ENCODE peak calls at places on chromosomes 12 and 14, in ten cellular contexts. N is tibial artery; E is breast epithelium; H is K562; D is neural progenitor cell; F is gastrocnemius medialis; C is endodermal cell; Z is psoas muscle; I is bronchial epithelial cell; T is CD8-positive, alpha-beta T cell. P is an unnamed sample. For H3K36me3, the result is how much of the 10 kb centered on the place peaks cover.

GRCh38 chr12:108530141-108530540 is 15.1 kb downstream of the FICD start:
- DNase-seq in E (no peak), H (no peak), C (no peak), T (no peak), N (no peak), F (no peak), I (no peak), D (no peak), Z (no peak), P (no peak)

GRCh38 chr12:114944736-114945135 is 260.8 kb upstream of the TBX3 start:
- DNase-seq in D (no peak), T (no peak), N (no peak), E (no peak), C (peak), F (no peak), Z (no peak), H (no peak), I (no peak), P (no peak)

GRCh38 chr14:95490727-95491451 is 25.6 kb downstream of the SYNE3 start:
- DNase-seq in D (no peak), C (no peak), E (no peak), I (peak), Z (no peak), H (no peak), F (no peak), N (peak), T (no peak), P (no peak)

GRCh38 chr12:62632521-62632920 is 165.9 kb downstream of the MON2 start:
- DNase-seq in F (peak), D (peak), N (peak), Z (peak), E (peak), C (peak), I (no peak), T (no peak), H (no peak), P (no peak)

GRCh38 chr14:51500776-51501175 is 150.9 kb upstream of the FRMD6 start:
- DNase-seq in E (no peak), H (no peak), I (no peak), T (no peak), Z (no peak), D (no peak), N (no peak), F (no peak), C (no peak), P (no peak)

GRCh38 chr12:59425798-59426197 is 170.0 kb upstream of the SLC16A7 start:
- DNase-seq in D (no peak), E (no peak), H (no peak), Z (no peak), F (no peak), N (no peak), I (no peak), T (no peak), C (no peak), P (no peak)

GRCh38 chr12:132402831-132403416 is 73.5 kb upstream of the GALNT9 start:
- DNase-seq in T (no peak), E (no peak), I (no peak), Z (peak), D (no peak), C (no peak), H (no peak), F (no peak), N (no peak), P (no peak)

GRCh38 chr14:96102071-96102856 is 63.1 kb downstream of the C14orf132 start:
- DNase-seq in N (peak), E (no peak), I (no peak), F (no peak), Z (no peak), C (peak), T (no peak), H (no peak), D (no peak), P (no peak)

GRCh38 chr12:132481345-132481744 is 8.6 kb upstream of the FBRSL1 start:
- DNase-seq in D (no peak), I (no peak), T (no peak), N (no peak), E (no peak), F (no peak), H (no peak), Z (no peak), C (no peak), P (no peak)

GRCh38 chr12:2035421-2036080 is 17.2 kb upstream of the CACNA1C start:
- DNase-seq in N (no peak), E (no peak), D (no peak), T (no peak), Z (no peak), I (no peak), C (no peak), H (no peak), F (no peak), P (no peak)

GRCh38 chr12:51393676-51394545 is 2.7 kb upstream of the GALNT6 start:
- DNase-seq in Z (no peak), N (no peak), H (no peak), I (peak), F (no peak), C (peak), T (peak), D (no peak), E (no peak), P (peak)

GRCh38 chr12:118402251-118402650 is 25.9 kb downstream of the SUDS3 start:
- DNase-seq in I (peak), F (no peak), C (no peak), N (no peak), Z (no peak), D (no peak), H (no peak), E (no peak), T (no peak), P (no peak)

GRCh38 chr14:50260511-50260910 is 29.1 kb upstream of the SOS2 start:
- DNase-seq in I (peak), T (no peak), H (peak), C (peak), F (no peak), D (peak), N (no peak), E (no peak), Z (no peak), P (no peak)

GRCh38 chr12:86660488-86661171 is 404.4 kb upstream of the MGAT4C start:
- DNase-seq in E (no peak), Z (no peak), I (peak), T (no peak), C (no peak), F (no peak), N (no peak), D (no peak), H (no peak), P (peak)

GRCh38 chr12:12467701-12468218 is 94.9 kb downstream of the DUSP16 start:
- DNase-seq in F (no peak), E (no peak), D (no peak), Z (no peak), T (no peak), H (no peak), N (no peak), C (no peak), I (no peak), P (no peak)

GRCh38 chr12:26203167-26203566 is 7.8 kb downstream of the SSPN start:
- DNase-seq in I (no peak), E (no peak), T (no peak), Z (no peak), F (no peak), D (no peak), C (no peak), H (no peak), N (no peak), P (no peak)

GRCh38 chr14:51079489-51079888 is 15.4 kb downstream of the TRIM9 start:
- DNase-seq in I (peak), N (no peak), D (no peak), Z (no peak), T (no peak), C (no peak), H (no peak), E (no peak), F (no peak), P (no peak)

GRCh38 chr12:113208041-113208934 is 13.0 kb upstream of the TPCN1 start:
- DNase-seq in D (no peak), T (peak), I (no peak), N (peak), C (peak), H (peak), Z (no peak), E (no peak), F (peak), P (no peak)

GRCh38 chr12:57209916-57210315 is 6.7 kb upstream of the NXPH4 start:
- DNase-seq in N (peak), H (no peak), E (no peak), C (no peak), I (no peak), Z (no peak), D (no peak), T (no peak), F (no peak), P (no peak)

GRCh38 chr12:112936927-112937326 is 1.3 kb upstream of the OAS3 start:
- DNase-seq in E (no peak), Z (no peak), T (no peak), I (peak), C (no peak), H (no peak), D (no peak), N (no peak), F (no peak), P (no peak)

GRCh38 chr12:33605776-33606175 is 166.2 kb upstream of the SYT10 start:
- DNase-seq in Z (no peak), T (no peak), E (no peak), I (peak), N (no peak), D (peak), H (peak), C (no peak), F (no peak), P (no peak)
- TF ChIP-seq CTCF in Z (no peak), T (no peak), E (no peak), I (peak), N (no peak), D (peak), H (peak), C (peak), F (no peak), P (no peak)

DNA sequence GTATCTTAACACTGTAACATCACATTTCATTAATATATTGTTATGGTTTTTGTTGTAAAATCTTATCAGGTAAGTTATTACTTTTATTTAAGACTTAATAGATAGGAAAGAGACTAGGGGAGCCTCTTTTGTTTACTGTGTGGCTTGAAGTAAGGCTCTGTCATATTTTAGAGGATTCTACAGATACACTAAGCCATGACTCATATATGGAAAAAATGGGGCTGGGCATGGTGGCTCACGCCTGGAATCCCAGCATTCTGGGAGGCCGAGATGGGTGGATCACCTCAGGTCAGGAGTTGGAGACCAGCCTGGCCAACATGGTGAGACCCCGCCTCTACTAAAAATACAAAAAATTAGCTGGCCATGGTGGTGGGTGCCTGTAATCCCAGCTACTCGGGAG is 23.6 kb upstream of the NPFF start:
- DNase-seq in I (peak), F (no peak), C (no peak), T (no peak), N (no peak), H (no peak), D (no peak), E (no peak), Z (no peak), P (no peak)
- H3K36me3 ChIP-seq in I (under half), F (half or more), C (half or more), T (under half), N (half or more), H (half or more), D (under half), E (under half), Z (under half), P (under half)

GRCh38 chr14:74290415-74290814 is 12.3 kb downstream of the ABCD4 start:
- DNase-seq in N (no peak), T (no peak), Z (no peak), I (peak), C (peak), D (peak), H (peak), F (no peak), E (no peak), P (no peak)
- TF ChIP-seq CTCF in N (no peak), T (peak), Z (peak), I (peak), C (peak), D (peak), H (peak), F (no peak), E (no peak), P (peak)

GRCh38 chr12:104350211-104350908 is 46.8 kb downstream of the EID3 start:
- DNase-seq in D (no peak), H (no peak), E (no peak), C (no peak), Z (no peak), T (no peak), I (no peak), F (no peak), N (no peak), P (no peak)
- H3K36me3 ChIP-seq in D (under half), H (half or more), E (under half), C (half or more), Z (under half), T (under half), I (under half), F (half or more), N (half or more), P (under half)

GRCh38 chr12:21774358-21775129 is at the start of gene KCNJ8:
- DNase-seq in N (peak), D (peak), E (no peak), Z (peak), F (peak), I (no peak), H (peak), C (peak), T (no peak), P (peak)

GRCh38 chr12:21773799-21774198 is 707 bp downstream of the KCNJ8 start:
- DNase-seq in F (no peak), C (no peak), Z (no peak), T (no peak), D (peak), I (no peak), H (no peak), N (no peak), E (no peak), P (no peak)

GRCh38 chr12:21771311-21771710 is 3.2 kb downstream of the KCNJ8 start:
- DNase-seq in D (no peak), N (no peak), I (peak), T (no peak), E (no peak), C (no peak), Z (no peak), F (no peak), H (no peak), P (no peak)

GRCh38 chr12:21775130-21775920 is 819 bp upstream of the KCNJ8 start:
- DNase-seq in Z (no peak), N (no peak), C (peak), F (no peak), I (no peak), E (no peak), D (no peak), T (no peak), H (peak), P (no peak)

GRCh38 chr12:21773263-21773741 is 1.2 kb downstream of the KCNJ8 start:
- DNase-seq in I (peak), C (peak), E (no peak), F (peak), D (peak), T (no peak), H (peak), Z (peak), N (peak), P (no peak)
- TF ChIP-seq CTCF in I (peak), C (peak), E (no peak), F (peak), D (peak), T (no peak), H (peak), Z (no peak), N (peak), P (peak)